ENCODE peak calls at places on chromosomes 12 and 14, in eight cellular contexts. One of them, this sample, is unnamed.

GRCh38 chr12:53067074-53067992 is 11.9 kb downstream of the SPRYD3 start:
- DNase-seq in fibroblast of lung: no peak
- DNase-seq in left ventricle myocardium inferior: no peak
- DNase-seq in fibroblast of villous mesenchyme: no peak
- DNase-seq in H7: peak; percentile 37
- DNase-seq in right atrium auricular region: no peak
- DNase-seq in fibroblast of mammary gland: no peak
- DNase-seq in HCT116: no peak
- DNase-seq in this sample: no peak

GRCh38 chr12:122366685-122367475 is 55.6 kb downstream of the CLIP1 start:
- DNase-seq in HCT116: peak; percentile 78
- DNase-seq in fibroblast of villous mesenchyme: peak; percentile 96
- DNase-seq in H7: peak; percentile 66
- DNase-seq in left ventricle myocardium inferior: no peak
- DNase-seq in right atrium auricular region: peak; percentile 63
- DNase-seq in fibroblast of mammary gland: peak; percentile 96
- DNase-seq in fibroblast of lung: peak; percentile 90
- DNase-seq in this sample: no peak

GRCh38 chr12:124774054-124774461 is 89.6 kb downstream of the SCARB1 start:
- DNase-seq in HCT116: no peak
- DNase-seq in right atrium auricular region: no peak
- DNase-seq in left ventricle myocardium inferior: no peak
- DNase-seq in fibroblast of lung: no peak
- DNase-seq in fibroblast of mammary gland: peak; percentile 77
- DNase-seq in H7: no peak
- DNase-seq in fibroblast of villous mesenchyme: no peak
- DNase-seq in this sample: no peak

GRCh38 chr12:114241973-114242434 is 163.9 kb downstream of the TBX5 start:
- DNase-seq in H7: no peak
- DNase-seq in right atrium auricular region: no peak
- DNase-seq in left ventricle myocardium inferior: no peak
- DNase-seq in fibroblast of villous mesenchyme: no peak
- DNase-seq in fibroblast of mammary gland: no peak
- DNase-seq in HCT116: peak; percentile 62
- DNase-seq in fibroblast of lung: no peak
- DNase-seq in this sample: peak; percentile 21

GRCh38 chr12:57460457-57461325 is 1.1 kb downstream of the GLI1 start:
- DNase-seq in left ventricle myocardium inferior: no peak
- DNase-seq in right atrium auricular region: no peak
- DNase-seq in fibroblast of lung: no peak
- DNase-seq in H7: peak; percentile 87
- DNase-seq in HCT116: no peak
- DNase-seq in fibroblast of mammary gland: no peak
- DNase-seq in fibroblast of villous mesenchyme: no peak
- DNase-seq in this sample: no peak

GRCh38 chr12:127832172-127832571 is 434.8 kb upstream of the TMEM132C start:
- DNase-seq in HCT116: no peak
- DNase-seq in H7: no peak
- DNase-seq in fibroblast of lung: no peak
- DNase-seq in right atrium auricular region: no peak
- DNase-seq in fibroblast of villous mesenchyme: no peak
- DNase-seq in left ventricle myocardium inferior: no peak
- DNase-seq in fibroblast of mammary gland: no peak
- DNase-seq in this sample: no peak

GRCh38 chr14:94112513-94113060 is 2.1 kb downstream of the IFI27 start:
- DNase-seq in right atrium auricular region: no peak
- DNase-seq in fibroblast of lung: no peak
- DNase-seq in H7: no peak
- DNase-seq in fibroblast of villous mesenchyme: no peak
- DNase-seq in left ventricle myocardium inferior: no peak
- DNase-seq in HCT116: no peak
- DNase-seq in fibroblast of mammary gland: no peak
- DNase-seq in this sample: no peak

GRCh38 chr12:88036368-88036965 is 7.3 kb upstream of the C12orf50 start:
- DNase-seq in fibroblast of villous mesenchyme: peak; percentile 46
- DNase-seq in left ventricle myocardium inferior: no peak
- DNase-seq in right atrium auricular region: no peak
- DNase-seq in fibroblast of mammary gland: peak; percentile 74
- DNase-seq in HCT116: no peak
- DNase-seq in fibroblast of lung: peak; percentile 66
- DNase-seq in H7: no peak
- DNase-seq in this sample: no peak

GRCh38 chr14:101729382-101729781 is 32.1 kb upstream of the PPP2R5C start:
- DNase-seq in H7: no peak
- DNase-seq in fibroblast of mammary gland: no peak
- DNase-seq in left ventricle myocardium inferior: no peak
- DNase-seq in HCT116: no peak
- DNase-seq in fibroblast of lung: no peak
- DNase-seq in fibroblast of villous mesenchyme: no peak
- DNase-seq in right atrium auricular region: no peak
- DNase-seq in this sample: no peak

GRCh38 chr14:101845896-101846295 is 84.4 kb downstream of the PPP2R5C start:
- DNase-seq in HCT116: no peak
- DNase-seq in right atrium auricular region: no peak
- DNase-seq in fibroblast of mammary gland: no peak
- DNase-seq in H7: no peak
- DNase-seq in fibroblast of villous mesenchyme: no peak
- DNase-seq in left ventricle myocardium inferior: no peak
- DNase-seq in fibroblast of lung: no peak
- DNase-seq in this sample: no peak

GRCh38 chr12:102950107-102950949 is 7.1 kb upstream of the ASCL1 start:
- DNase-seq in fibroblast of villous mesenchyme: no peak
- DNase-seq in H7: peak; percentile 73
- DNase-seq in HCT116: no peak
- DNase-seq in fibroblast of lung: no peak
- DNase-seq in left ventricle myocardium inferior: no peak
- DNase-seq in right atrium auricular region: no peak
- DNase-seq in fibroblast of mammary gland: no peak
- DNase-seq in this sample: no peak

GRCh38 chr12:107320031-107320928 is 226.9 kb upstream of the CRY1 start:
- DNase-seq in fibroblast of lung: no peak
- DNase-seq in H7: peak; percentile 84
- DNase-seq in right atrium auricular region: no peak
- DNase-seq in HCT116: no peak
- DNase-seq in fibroblast of villous mesenchyme: peak; percentile 21
- DNase-seq in fibroblast of mammary gland: no peak
- DNase-seq in left ventricle myocardium inferior: peak; percentile 46
- DNase-seq in this sample: peak; percentile 65

GRCh38 chr14:65847065-65847847 is 434.7 kb downstream of the FUT8 start:
- DNase-seq in H7: no peak
- DNase-seq in fibroblast of lung: no peak
- DNase-seq in right atrium auricular region: peak; percentile 23
- DNase-seq in fibroblast of villous mesenchyme: no peak
- DNase-seq in HCT116: no peak
- DNase-seq in fibroblast of mammary gland: no peak
- DNase-seq in left ventricle myocardium inferior: no peak
- DNase-seq in this sample: peak; percentile 99

GRCh38 chr14:91047174-91047753 is 13.2 kb downstream of the RPS6KA5 start:
- DNase-seq in right atrium auricular region: no peak
- DNase-seq in left ventricle myocardium inferior: no peak
- DNase-seq in fibroblast of lung: no peak
- DNase-seq in HCT116: no peak
- DNase-seq in fibroblast of villous mesenchyme: no peak
- DNase-seq in H7: no peak
- DNase-seq in fibroblast of mammary gland: no peak
- DNase-seq in this sample: peak; percentile 71

GRCh38 chr14:36976571-36977023 is 195.8 kb downstream of the SLC25A21 start:
- DNase-seq in right atrium auricular region: no peak
- DNase-seq in fibroblast of villous mesenchyme: no peak
- DNase-seq in left ventricle myocardium inferior: no peak
- DNase-seq in fibroblast of lung: peak; percentile 49
- DNase-seq in H7: no peak
- DNase-seq in HCT116: no peak
- DNase-seq in fibroblast of mammary gland: peak; percentile 64
- DNase-seq in this sample: no peak

GRCh38 chr12:48356041-48356768 is 5.5 kb upstream of the ZNF641 start:
- DNase-seq in fibroblast of villous mesenchyme: peak; percentile 10
- DNase-seq in left ventricle myocardium inferior: no peak
- DNase-seq in fibroblast of lung: no peak
- DNase-seq in HCT116: no peak
- DNase-seq in right atrium auricular region: no peak
- DNase-seq in fibroblast of mammary gland: peak; percentile 21
- DNase-seq in H7: no peak
- DNase-seq in this sample: no peak

GRCh38 chr14:64645220-64645891 is 58.9 kb upstream of the PLEKHG3 start:
- DNase-seq in HCT116: no peak
- DNase-seq in fibroblast of villous mesenchyme: peak; percentile 100
- DNase-seq in left ventricle myocardium inferior: no peak
- DNase-seq in H7: peak; percentile 55
- DNase-seq in right atrium auricular region: no peak
- DNase-seq in fibroblast of mammary gland: peak; percentile 99
- DNase-seq in fibroblast of lung: peak; percentile 87
- DNase-seq in this sample: no peak

GRCh38 chr14:64644629-64645028 is 59.6 kb upstream of the PLEKHG3 start:
- DNase-seq in fibroblast of mammary gland: no peak
- DNase-seq in fibroblast of lung: no peak
- DNase-seq in H7: no peak
- DNase-seq in fibroblast of villous mesenchyme: no peak
- DNase-seq in right atrium auricular region: no peak
- DNase-seq in HCT116: no peak
- DNase-seq in left ventricle myocardium inferior: no peak
- DNase-seq in this sample: no peak

GRCh38 chr14:64649383-64649998 is 54.7 kb upstream of the PLEKHG3 start:
- DNase-seq in fibroblast of lung: peak; percentile 64
- DNase-seq in fibroblast of villous mesenchyme: peak; percentile 93
- DNase-seq in right atrium auricular region: no peak
- DNase-seq in H7: no peak
- DNase-seq in left ventricle myocardium inferior: no peak
- DNase-seq in HCT116: no peak
- DNase-seq in fibroblast of mammary gland: peak; percentile 97
- DNase-seq in this sample: no peak

GRCh38 chr14:64643709-64644108 is 60.5 kb upstream of the PLEKHG3 start:
- DNase-seq in fibroblast of mammary gland: no peak
- DNase-seq in right atrium auricular region: no peak
- DNase-seq in fibroblast of lung: no peak
- DNase-seq in fibroblast of villous mesenchyme: no peak
- DNase-seq in H7: no peak
- DNase-seq in HCT116: no peak
- DNase-seq in left ventricle myocardium inferior: no peak
- DNase-seq in this sample: no peak

GRCh38 chr14:64646103-64646502 is 58.1 kb upstream of the PLEKHG3 start:
- DNase-seq in fibroblast of villous mesenchyme: peak; percentile 98
- DNase-seq in fibroblast of mammary gland: peak; percentile 89
- DNase-seq in left ventricle myocardium inferior: no peak
- DNase-seq in right atrium auricular region: no peak
- DNase-seq in fibroblast of lung: peak; percentile 86
- DNase-seq in H7: no peak
- DNase-seq in HCT116: no peak
- DNase-seq in this sample: no peak
- H3K4me3 ChIP-seq in fibroblast of villous mesenchyme: peak overlapping the region; percentile 28
- H3K4me3 ChIP-seq in fibroblast of mammary gland: no peak overlapping the region
- H3K4me3 ChIP-seq in left ventricle myocardium inferior: no peak overlapping the region
- H3K4me3 ChIP-seq in right atrium auricular region: no peak overlapping the region
- H3K4me3 ChIP-seq in fibroblast of lung: no peak overlapping the region
- H3K4me3 ChIP-seq in H7: no peak overlapping the region
- H3K4me3 ChIP-seq in HCT116: no peak overlapping the region
- H3K4me3 ChIP-seq in this sample: no peak overlapping the region

GRCh38 chr12:55795950-55796349 is 21.6 kb downstream of the SARNP start:
- DNase-seq in HCT116: no peak
- DNase-seq in right atrium auricular region: no peak
- DNase-seq in fibroblast of mammary gland: no peak
- DNase-seq in fibroblast of lung: no peak
- DNase-seq in left ventricle myocardium inferior: no peak
- DNase-seq in H7: no peak
- DNase-seq in fibroblast of villous mesenchyme: no peak
- DNase-seq in this sample: no peak
- H3K4me3 ChIP-seq in HCT116: no peak overlapping the region
- H3K4me3 ChIP-seq in right atrium auricular region: no peak overlapping the region
- H3K4me3 ChIP-seq in fibroblast of mammary gland: no peak overlapping the region
- H3K4me3 ChIP-seq in fibroblast of lung: no peak overlapping the region
- H3K4me3 ChIP-seq in left ventricle myocardium inferior: no peak overlapping the region
- H3K4me3 ChIP-seq in H7: no peak overlapping the region
- H3K4me3 ChIP-seq in fibroblast of villous mesenchyme: no peak overlapping the region
- H3K4me3 ChIP-seq in this sample: no peak overlapping the region

GRCh38 chr14:22227084-22227483 is 361.9 kb downstream of the DAD1 start:
- DNase-seq in fibroblast of villous mesenchyme: no peak
- DNase-seq in H7: no peak
- DNase-seq in right atrium auricular region: no peak
- DNase-seq in left ventricle myocardium inferior: no peak
- DNase-seq in fibroblast of mammary gland: no peak
- DNase-seq in HCT116: no peak
- DNase-seq in fibroblast of lung: no peak
- DNase-seq in this sample: no peak
- H3K4me3 ChIP-seq in fibroblast of villous mesenchyme: no peak overlapping the region
- H3K4me3 ChIP-seq in H7: no peak overlapping the region
- H3K4me3 ChIP-seq in right atrium auricular region: no peak overlapping the region
- H3K4me3 ChIP-seq in left ventricle myocardium inferior: no peak overlapping the region
- H3K4me3 ChIP-seq in fibroblast of mammary gland: no peak overlapping the region
- H3K4me3 ChIP-seq in HCT116: no peak overlapping the region
- H3K4me3 ChIP-seq in fibroblast of lung: no peak overlapping the region
- H3K4me3 ChIP-seq in this sample: no peak overlapping the region

GRCh38 chr14:100370003-100370402 is 46.9 kb downstream of the SLC25A47 start:
- DNase-seq in right atrium auricular region: no peak
- DNase-seq in fibroblast of lung: no peak
- DNase-seq in HCT116: no peak
- DNase-seq in fibroblast of villous mesenchyme: no peak
- DNase-seq in fibroblast of mammary gland: no peak
- DNase-seq in H7: no peak
- DNase-seq in left ventricle myocardium inferior: no peak
- DNase-seq in this sample: no peak

GRCh38 chr14:100374270-100374669 is 51.1 kb downstream of the SLC25A47 start:
- DNase-seq in fibroblast of villous mesenchyme: no peak
- DNase-seq in right atrium auricular region: no peak
- DNase-seq in fibroblast of mammary gland: no peak
- DNase-seq in H7: no peak
- DNase-seq in fibroblast of lung: no peak
- DNase-seq in HCT116: no peak
- DNase-seq in left ventricle myocardium inferior: no peak
- DNase-seq in this sample: no peak

GRCh38 chr14:100371773-100372172 is 48.6 kb downstream of the SLC25A47 start:
- DNase-seq in right atrium auricular region: no peak
- DNase-seq in left ventricle myocardium inferior: no peak
- DNase-seq in HCT116: no peak
- DNase-seq in H7: no peak
- DNase-seq in fibroblast of villous mesenchyme: no peak
- DNase-seq in fibroblast of mammary gland: no peak
- DNase-seq in fibroblast of lung: no peak
- DNase-seq in this sample: no peak

GRCh38 chr14:100374891-100375272 is 51.7 kb downstream of the SLC25A47 start:
- DNase-seq in left ventricle myocardium inferior: no peak
- DNase-seq in HCT116: no peak
- DNase-seq in H7: no peak
- DNase-seq in fibroblast of villous mesenchyme: no peak
- DNase-seq in right atrium auricular region: no peak
- DNase-seq in fibroblast of lung: no peak
- DNase-seq in fibroblast of mammary gland: peak; percentile 76
- DNase-seq in this sample: no peak

GRCh38 chr14:100372357-100373048 is 49.4 kb downstream of the SLC25A47 start:
- DNase-seq in right atrium auricular region: no peak
- DNase-seq in left ventricle myocardium inferior: no peak
- DNase-seq in fibroblast of villous mesenchyme: peak; percentile 28
- DNase-seq in fibroblast of lung: peak; percentile 19
- DNase-seq in HCT116: no peak
- DNase-seq in fibroblast of mammary gland: no peak
- DNase-seq in H7: peak; percentile 29
- DNase-seq in this sample: no peak
- H3K4me3 ChIP-seq in right atrium auricular region: peak overlapping the region; percentile 80
- H3K4me3 ChIP-seq in left ventricle myocardium inferior: peak overlapping the region; percentile 83
- H3K4me3 ChIP-seq in fibroblast of villous mesenchyme: peak overlapping the region; percentile 65
- H3K4me3 ChIP-seq in fibroblast of lung: peak overlapping the region; percentile 95
- H3K4me3 ChIP-seq in HCT116: no peak overlapping the region
- H3K4me3 ChIP-seq in fibroblast of mammary gland: no peak overlapping the region
- H3K4me3 ChIP-seq in H7: no peak overlapping the region
- H3K4me3 ChIP-seq in this sample: no peak overlapping the region

This sample was measured in Jurkat, Clone E6-1.